ENCODE peak calls at places on chromosomes 12 and 14, in ten cellular contexts. One of them, this sample, is unnamed.

GRCh38 chr12:113162102-113163029 is 12.8 kb downstream of the CFAP73 start:
- DNase-seq in stimulated activated CD4-positive, alpha-beta T cell treated with anti-CD3 and anti-CD28 coated beads, Interleukin-15, amount 100 ng/mL, for 24 hours: no peak
- DNase-seq in neural crest cell: no peak
- DNase-seq in AG10803: peak
- DNase-seq in stimulated activated effector memory CD8-positive, alpha-beta T cell treated with anti-CD3 and anti-CD28 coated beads, Interleukin-12 subunit alpha, Interleukin-12 subunit beta, amount 100 ng/mL, for 72 hours: no peak
- DNase-seq in activated naive CD4-positive, alpha-beta T cell: no peak
- DNase-seq in activated CD4-positive, alpha-beta T cell treated with anti-CD3 and anti-CD28 coated beads, Interleukin-2, amount 50 U/mL, for 4 hours: no peak
- DNase-seq in amniotic epithelial cell: peak
- DNase-seq in stimulated activated naive CD4-positive, alpha-beta T cell: no peak
- DNase-seq in EH: peak
- DNase-seq in this sample: no peak

GRCh38 chr12:46267618-46268348 is 1.1 kb downstream of the SLC38A1 start:
- DNase-seq in stimulated activated CD4-positive, alpha-beta T cell treated with anti-CD3 and anti-CD28 coated beads, Interleukin-15, amount 100 ng/mL, for 24 hours: peak
- DNase-seq in activated naive CD4-positive, alpha-beta T cell: peak
- DNase-seq in EH: peak
- DNase-seq in stimulated activated effector memory CD8-positive, alpha-beta T cell treated with anti-CD3 and anti-CD28 coated beads, Interleukin-12 subunit alpha, Interleukin-12 subunit beta, amount 100 ng/mL, for 72 hours: peak
- DNase-seq in amniotic epithelial cell: peak
- DNase-seq in stimulated activated naive CD4-positive, alpha-beta T cell: no peak
- DNase-seq in activated CD4-positive, alpha-beta T cell treated with anti-CD3 and anti-CD28 coated beads, Interleukin-2, amount 50 U/mL, for 4 hours: peak
- DNase-seq in neural crest cell: no peak
- DNase-seq in AG10803: peak
- DNase-seq in this sample: peak

GRCh38 chr14:99865408-99865807 is 72.2 kb downstream of the EML1 start:
- DNase-seq in stimulated activated naive CD4-positive, alpha-beta T cell: no peak
- DNase-seq in AG10803: no peak
- DNase-seq in activated naive CD4-positive, alpha-beta T cell: no peak
- DNase-seq in stimulated activated effector memory CD8-positive, alpha-beta T cell treated with anti-CD3 and anti-CD28 coated beads, Interleukin-12 subunit alpha, Interleukin-12 subunit beta, amount 100 ng/mL, for 72 hours: no peak
- DNase-seq in activated CD4-positive, alpha-beta T cell treated with anti-CD3 and anti-CD28 coated beads, Interleukin-2, amount 50 U/mL, for 4 hours: no peak
- DNase-seq in neural crest cell: no peak
- DNase-seq in EH: no peak
- DNase-seq in amniotic epithelial cell: no peak
- DNase-seq in stimulated activated CD4-positive, alpha-beta T cell treated with anti-CD3 and anti-CD28 coated beads, Interleukin-15, amount 100 ng/mL, for 24 hours: no peak
- DNase-seq in this sample: no peak

GRCh38 chr14:55136868-55137785 is 8.1 kb downstream of the LGALS3 start:
- DNase-seq in activated naive CD4-positive, alpha-beta T cell: no peak
- DNase-seq in stimulated activated CD4-positive, alpha-beta T cell treated with anti-CD3 and anti-CD28 coated beads, Interleukin-15, amount 100 ng/mL, for 24 hours: no peak
- DNase-seq in stimulated activated effector memory CD8-positive, alpha-beta T cell treated with anti-CD3 and anti-CD28 coated beads, Interleukin-12 subunit alpha, Interleukin-12 subunit beta, amount 100 ng/mL, for 72 hours: no peak
- DNase-seq in neural crest cell: no peak
- DNase-seq in EH: peak
- DNase-seq in stimulated activated naive CD4-positive, alpha-beta T cell: no peak
- DNase-seq in AG10803: peak
- DNase-seq in activated CD4-positive, alpha-beta T cell treated with anti-CD3 and anti-CD28 coated beads, Interleukin-2, amount 50 U/mL, for 4 hours: no peak
- DNase-seq in amniotic epithelial cell: peak
- DNase-seq in this sample: peak

GRCh38 chr14:90548455-90548854 is 151.6 kb downstream of the CALM1 start:
- DNase-seq in AG10803: no peak
- DNase-seq in EH: no peak
- DNase-seq in amniotic epithelial cell: no peak
- DNase-seq in activated naive CD4-positive, alpha-beta T cell: no peak
- DNase-seq in neural crest cell: no peak
- DNase-seq in activated CD4-positive, alpha-beta T cell treated with anti-CD3 and anti-CD28 coated beads, Interleukin-2, amount 50 U/mL, for 4 hours: no peak
- DNase-seq in stimulated activated CD4-positive, alpha-beta T cell treated with anti-CD3 and anti-CD28 coated beads, Interleukin-15, amount 100 ng/mL, for 24 hours: no peak
- DNase-seq in stimulated activated effector memory CD8-positive, alpha-beta T cell treated with anti-CD3 and anti-CD28 coated beads, Interleukin-12 subunit alpha, Interleukin-12 subunit beta, amount 100 ng/mL, for 72 hours: no peak
- DNase-seq in stimulated activated naive CD4-positive, alpha-beta T cell: no peak
- DNase-seq in this sample: no peak

GRCh38 chr14:65628664-65629063 is 216.1 kb downstream of the FUT8 start:
- DNase-seq in amniotic epithelial cell: no peak
- DNase-seq in stimulated activated naive CD4-positive, alpha-beta T cell: no peak
- DNase-seq in EH: no peak
- DNase-seq in activated CD4-positive, alpha-beta T cell treated with anti-CD3 and anti-CD28 coated beads, Interleukin-2, amount 50 U/mL, for 4 hours: no peak
- DNase-seq in neural crest cell: no peak
- DNase-seq in AG10803: no peak
- DNase-seq in stimulated activated effector memory CD8-positive, alpha-beta T cell treated with anti-CD3 and anti-CD28 coated beads, Interleukin-12 subunit alpha, Interleukin-12 subunit beta, amount 100 ng/mL, for 72 hours: no peak
- DNase-seq in activated naive CD4-positive, alpha-beta T cell: no peak
- DNase-seq in stimulated activated CD4-positive, alpha-beta T cell treated with anti-CD3 and anti-CD28 coated beads, Interleukin-15, amount 100 ng/mL, for 24 hours: no peak
- DNase-seq in this sample: no peak

GRCh38 chr14:88323086-88323519 is at the start of gene KCNK10:
- DNase-seq in stimulated activated effector memory CD8-positive, alpha-beta T cell treated with anti-CD3 and anti-CD28 coated beads, Interleukin-12 subunit alpha, Interleukin-12 subunit beta, amount 100 ng/mL, for 72 hours: no peak
- DNase-seq in activated naive CD4-positive, alpha-beta T cell: no peak
- DNase-seq in AG10803: no peak
- DNase-seq in EH: no peak
- DNase-seq in activated CD4-positive, alpha-beta T cell treated with anti-CD3 and anti-CD28 coated beads, Interleukin-2, amount 50 U/mL, for 4 hours: no peak
- DNase-seq in amniotic epithelial cell: no peak
- DNase-seq in stimulated activated CD4-positive, alpha-beta T cell treated with anti-CD3 and anti-CD28 coated beads, Interleukin-15, amount 100 ng/mL, for 24 hours: no peak
- DNase-seq in neural crest cell: no peak
- DNase-seq in stimulated activated naive CD4-positive, alpha-beta T cell: no peak
- DNase-seq in this sample: no peak

GRCh38 chr14:96581902-96582640 is 79.9 kb downstream of the PAPOLA start:
- DNase-seq in EH: peak
- DNase-seq in amniotic epithelial cell: no peak
- DNase-seq in activated naive CD4-positive, alpha-beta T cell: no peak
- DNase-seq in stimulated activated naive CD4-positive, alpha-beta T cell: no peak
- DNase-seq in AG10803: no peak
- DNase-seq in activated CD4-positive, alpha-beta T cell treated with anti-CD3 and anti-CD28 coated beads, Interleukin-2, amount 50 U/mL, for 4 hours: no peak
- DNase-seq in stimulated activated CD4-positive, alpha-beta T cell treated with anti-CD3 and anti-CD28 coated beads, Interleukin-15, amount 100 ng/mL, for 24 hours: no peak
- DNase-seq in stimulated activated effector memory CD8-positive, alpha-beta T cell treated with anti-CD3 and anti-CD28 coated beads, Interleukin-12 subunit alpha, Interleukin-12 subunit beta, amount 100 ng/mL, for 72 hours: peak
- DNase-seq in neural crest cell: no peak
- DNase-seq in this sample: no peak

GRCh38 chr12:102172436-102172835 is 25.2 kb downstream of the PMCH start:
- DNase-seq in AG10803: peak
- DNase-seq in amniotic epithelial cell: peak
- DNase-seq in EH: peak
- DNase-seq in stimulated activated naive CD4-positive, alpha-beta T cell: no peak
- DNase-seq in neural crest cell: no peak
- DNase-seq in stimulated activated CD4-positive, alpha-beta T cell treated with anti-CD3 and anti-CD28 coated beads, Interleukin-15, amount 100 ng/mL, for 24 hours: no peak
- DNase-seq in stimulated activated effector memory CD8-positive, alpha-beta T cell treated with anti-CD3 and anti-CD28 coated beads, Interleukin-12 subunit alpha, Interleukin-12 subunit beta, amount 100 ng/mL, for 72 hours: no peak
- DNase-seq in activated CD4-positive, alpha-beta T cell treated with anti-CD3 and anti-CD28 coated beads, Interleukin-2, amount 50 U/mL, for 4 hours: no peak
- DNase-seq in activated naive CD4-positive, alpha-beta T cell: no peak
- DNase-seq in this sample: no peak